ENCODE peak calls at places on chromosomes 5 and 9, in ten cellular contexts. One of them, this sample, is unnamed.

GRCh38 chr5:179553875-179554274 is 3.5 kb downstream of the RUFY1 start:
- DNase-seq in CD4-positive, alpha-beta T cell: no peak
- DNase-seq in WTC11: no peak
- DNase-seq in tibial nerve: no peak
- DNase-seq in lower leg skin: no peak
- DNase-seq in neural crest cell: no peak
- DNase-seq in Caco-2: no peak
- DNase-seq in ovary: no peak
- DNase-seq in fibroblast of lung: peak; percentile 44
- DNase-seq in GM12865: no peak
- DNase-seq in this sample: no peak

GRCh38 chr9:90905079-90905478 is 103.5 kb downstream of the SYK start:
- DNase-seq in CD4-positive, alpha-beta T cell: no peak
- DNase-seq in WTC11: no peak
- DNase-seq in tibial nerve: no peak
- DNase-seq in lower leg skin: peak; percentile 44
- DNase-seq in neural crest cell: no peak
- DNase-seq in Caco-2: no peak
- DNase-seq in ovary: no peak
- DNase-seq in fibroblast of lung: no peak
- DNase-seq in GM12865: no peak
- DNase-seq in this sample: no peak

GRCh38 chr9:86034863-86035734 is 64.3 kb downstream of the GOLM1 start:
- DNase-seq in CD4-positive, alpha-beta T cell: no peak
- DNase-seq in WTC11: peak; percentile 75
- DNase-seq in tibial nerve: no peak
- DNase-seq in lower leg skin: no peak
- DNase-seq in neural crest cell: peak; percentile 29
- DNase-seq in Caco-2: peak; percentile 54
- DNase-seq in ovary: no peak
- DNase-seq in fibroblast of lung: peak; percentile 57
- DNase-seq in GM12865: peak; percentile 68
- DNase-seq in this sample: peak; percentile 64

GRCh38 chr5:139882961-139883539 is 87.4 kb downstream of the PSD2 start:
- DNase-seq in CD4-positive, alpha-beta T cell: no peak
- DNase-seq in WTC11: no peak
- DNase-seq in tibial nerve: no peak
- DNase-seq in lower leg skin: no peak
- DNase-seq in neural crest cell: no peak
- DNase-seq in Caco-2: no peak
- DNase-seq in ovary: no peak
- DNase-seq in fibroblast of lung: no peak
- DNase-seq in GM12865: no peak
- DNase-seq in this sample: peak; percentile 21

GRCh38 chr9:131433302-131433854 is 39.5 kb downstream of the PRRC2B start:
- DNase-seq in CD4-positive, alpha-beta T cell: peak; percentile 17
- DNase-seq in WTC11: no peak
- DNase-seq in tibial nerve: no peak
- DNase-seq in lower leg skin: no peak
- DNase-seq in neural crest cell: no peak
- DNase-seq in Caco-2: no peak
- DNase-seq in ovary: no peak
- DNase-seq in fibroblast of lung: no peak
- DNase-seq in GM12865: no peak
- DNase-seq in this sample: no peak

GRCh38 chr9:20624201-20625002 is 2.1 kb upstream of the MLLT3 start:
- DNase-seq in CD4-positive, alpha-beta T cell: no peak
- DNase-seq in WTC11: peak; percentile 32
- DNase-seq in tibial nerve: peak; percentile 71
- DNase-seq in lower leg skin: peak; percentile 47
- DNase-seq in neural crest cell: peak; percentile 60
- DNase-seq in Caco-2: peak; percentile 40
- DNase-seq in ovary: peak; percentile 52
- DNase-seq in fibroblast of lung: peak; percentile 86
- DNase-seq in GM12865: peak; percentile 84
- DNase-seq in this sample: peak; percentile 47

GRCh38 chr5:151718653-151719052 is 31.9 kb upstream of the SPARC start:
- DNase-seq in CD4-positive, alpha-beta T cell: no peak
- DNase-seq in WTC11: no peak
- DNase-seq in tibial nerve: no peak
- DNase-seq in lower leg skin: no peak
- DNase-seq in neural crest cell: no peak
- DNase-seq in Caco-2: no peak
- DNase-seq in ovary: no peak
- DNase-seq in fibroblast of lung: peak; percentile 37
- DNase-seq in GM12865: no peak
- DNase-seq in this sample: no peak

GRCh38 chr9:26753971-26754370 is 138.6 kb downstream of the CAAP1 start:
- DNase-seq in CD4-positive, alpha-beta T cell: no peak
- DNase-seq in WTC11: no peak
- DNase-seq in tibial nerve: no peak
- DNase-seq in lower leg skin: no peak
- DNase-seq in neural crest cell: no peak
- DNase-seq in Caco-2: no peak
- DNase-seq in ovary: no peak
- DNase-seq in fibroblast of lung: no peak
- DNase-seq in GM12865: no peak
- DNase-seq in this sample: no peak

GRCh38 chr5:134432677-134433359 is 21.1 kb upstream of the CDKN2AIPNL start:
- DNase-seq in CD4-positive, alpha-beta T cell: no peak
- DNase-seq in WTC11: no peak
- DNase-seq in tibial nerve: no peak
- DNase-seq in lower leg skin: no peak
- DNase-seq in neural crest cell: no peak
- DNase-seq in Caco-2: no peak
- DNase-seq in ovary: no peak
- DNase-seq in fibroblast of lung: peak; percentile 25
- DNase-seq in GM12865: peak; percentile 64
- DNase-seq in this sample: no peak

GRCh38 chr5:160833806-160834205 is 18.2 kb downstream of the ATP10B start:
- DNase-seq in CD4-positive, alpha-beta T cell: no peak
- DNase-seq in WTC11: no peak
- DNase-seq in tibial nerve: no peak
- DNase-seq in lower leg skin: no peak
- DNase-seq in neural crest cell: no peak
- DNase-seq in Caco-2: no peak
- DNase-seq in ovary: no peak
- DNase-seq in fibroblast of lung: peak; percentile 1
- DNase-seq in GM12865: no peak
- DNase-seq in this sample: no peak

GRCh38 chr5:97044057-97044456 is 98.4 kb downstream of the LIX1 start:
- DNase-seq in CD4-positive, alpha-beta T cell: no peak
- DNase-seq in WTC11: peak; percentile 76
- DNase-seq in tibial nerve: no peak
- DNase-seq in lower leg skin: no peak
- DNase-seq in neural crest cell: no peak
- DNase-seq in Caco-2: peak; percentile 62
- DNase-seq in ovary: no peak
- DNase-seq in fibroblast of lung: peak; percentile 9
- DNase-seq in GM12865: peak; percentile 18
- DNase-seq in this sample: peak; percentile 14
- TF ChIP-seq CTCF in CD4-positive, alpha-beta T cell: no peak
- TF ChIP-seq CTCF in WTC11: peak; percentile 30
- TF ChIP-seq CTCF in tibial nerve: no peak
- TF ChIP-seq CTCF in lower leg skin: no peak
- TF ChIP-seq CTCF in neural crest cell: peak; percentile 34
- TF ChIP-seq CTCF in Caco-2: peak; percentile 38
- TF ChIP-seq CTCF in ovary: no peak
- TF ChIP-seq CTCF in fibroblast of lung: peak; percentile 43
- TF ChIP-seq CTCF in GM12865: peak; percentile 35
- TF ChIP-seq CTCF in this sample: peak; percentile 47

GRCh38 chr5:175688352-175689146 is 30.7 kb downstream of the HRH2 start:
- DNase-seq in CD4-positive, alpha-beta T cell: no peak
- DNase-seq in WTC11: no peak
- DNase-seq in tibial nerve: no peak
- DNase-seq in lower leg skin: no peak
- DNase-seq in neural crest cell: no peak
- DNase-seq in Caco-2: no peak
- DNase-seq in ovary: no peak
- DNase-seq in fibroblast of lung: no peak
- DNase-seq in GM12865: no peak
- DNase-seq in this sample: no peak
- TF ChIP-seq CTCF in CD4-positive, alpha-beta T cell: no peak
- TF ChIP-seq CTCF in WTC11: no peak
- TF ChIP-seq CTCF in tibial nerve: no peak
- TF ChIP-seq CTCF in lower leg skin: no peak
- TF ChIP-seq CTCF in neural crest cell: no peak
- TF ChIP-seq CTCF in Caco-2: no peak
- TF ChIP-seq CTCF in ovary: no peak
- TF ChIP-seq CTCF in fibroblast of lung: no peak
- TF ChIP-seq CTCF in GM12865: no peak
- TF ChIP-seq CTCF in this sample: no peak

GRCh38 chr9:127941062-127941925 is 3.6 kb upstream of the DPM2 start:
- DNase-seq in CD4-positive, alpha-beta T cell: no peak
- DNase-seq in WTC11: no peak
- DNase-seq in tibial nerve: no peak
- DNase-seq in lower leg skin: no peak
- DNase-seq in neural crest cell: no peak
- DNase-seq in Caco-2: no peak
- DNase-seq in ovary: peak; percentile 40
- DNase-seq in fibroblast of lung: no peak
- DNase-seq in GM12865: no peak
- DNase-seq in this sample: no peak

GRCh38 chr9:127942152-127943010 is 4.7 kb upstream of the DPM2 start:
- DNase-seq in CD4-positive, alpha-beta T cell: peak; percentile 58
- DNase-seq in WTC11: peak; percentile 78
- DNase-seq in tibial nerve: no peak
- DNase-seq in lower leg skin: no peak
- DNase-seq in neural crest cell: peak; percentile 65
- DNase-seq in Caco-2: peak; percentile 64
- DNase-seq in ovary: peak; percentile 81
- DNase-seq in fibroblast of lung: peak; percentile 75
- DNase-seq in GM12865: peak; percentile 77
- DNase-seq in this sample: peak; percentile 78

GRCh38 chr9:127944586-127945218 is 7.0 kb upstream of the DPM2 start:
- DNase-seq in CD4-positive, alpha-beta T cell: no peak
- DNase-seq in WTC11: no peak
- DNase-seq in tibial nerve: no peak
- DNase-seq in lower leg skin: no peak
- DNase-seq in neural crest cell: no peak
- DNase-seq in Caco-2: no peak
- DNase-seq in ovary: peak; percentile 48
- DNase-seq in fibroblast of lung: no peak
- DNase-seq in GM12865: no peak
- DNase-seq in this sample: no peak

GRCh38 chr9:127943746-127944145 is 6.1 kb upstream of the DPM2 start:
- DNase-seq in CD4-positive, alpha-beta T cell: peak; percentile 78
- DNase-seq in WTC11: peak; percentile 96
- DNase-seq in tibial nerve: peak; percentile 86
- DNase-seq in lower leg skin: peak; percentile 77
- DNase-seq in neural crest cell: peak; percentile 79
- DNase-seq in Caco-2: peak; percentile 82
- DNase-seq in ovary: peak; percentile 88
- DNase-seq in fibroblast of lung: peak; percentile 73
- DNase-seq in GM12865: peak; percentile 85
- DNase-seq in this sample: peak; percentile 96

DNA sequence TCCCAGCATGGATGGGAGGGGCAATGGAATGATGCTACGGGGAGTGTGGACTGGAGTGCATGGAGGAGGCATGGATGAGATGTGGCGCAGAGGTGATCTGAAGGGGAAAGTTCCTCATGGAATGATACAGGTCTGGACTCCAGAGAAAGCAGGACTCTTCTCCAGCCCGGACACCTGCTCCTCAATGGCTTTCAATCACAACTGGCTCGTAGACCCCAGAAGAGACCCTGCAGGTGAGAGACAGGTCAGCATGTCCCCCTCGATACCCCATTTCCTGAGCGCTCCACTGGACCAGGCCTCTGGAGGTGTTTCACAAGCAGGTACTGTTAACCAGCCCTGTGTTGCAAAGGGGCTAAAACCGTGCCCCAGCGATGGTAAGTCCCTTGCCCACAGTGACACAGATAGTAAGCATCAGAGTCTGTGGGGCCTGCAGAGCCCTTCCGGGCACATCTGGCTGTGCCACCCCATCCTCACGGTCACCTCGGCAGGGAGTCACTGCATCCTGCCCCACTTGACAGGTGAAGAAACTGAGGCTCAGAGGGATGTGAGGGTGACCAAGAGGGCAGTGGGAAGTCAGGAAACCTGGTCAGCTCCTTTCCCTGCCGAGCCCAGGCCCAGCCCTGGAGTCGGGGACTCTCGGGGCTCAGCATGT is 5.5 kb upstream of the DPM2 start:
- DNase-seq in CD4-positive, alpha-beta T cell: no peak
- DNase-seq in WTC11: no peak
- DNase-seq in tibial nerve: no peak
- DNase-seq in lower leg skin: no peak
- DNase-seq in neural crest cell: no peak
- DNase-seq in Caco-2: no peak
- DNase-seq in ovary: peak; percentile 41
- DNase-seq in fibroblast of lung: no peak
- DNase-seq in GM12865: no peak
- DNase-seq in this sample: no peak
- TF ChIP-seq CTCF in CD4-positive, alpha-beta T cell: no peak
- TF ChIP-seq CTCF in WTC11: no peak
- TF ChIP-seq CTCF in tibial nerve: no peak
- TF ChIP-seq CTCF in lower leg skin: no peak
- TF ChIP-seq CTCF in neural crest cell: no peak
- TF ChIP-seq CTCF in Caco-2: no peak
- TF ChIP-seq CTCF in ovary: no peak
- TF ChIP-seq CTCF in fibroblast of lung: no peak
- TF ChIP-seq CTCF in GM12865: no peak
- TF ChIP-seq CTCF in this sample: no peak

DNA sequence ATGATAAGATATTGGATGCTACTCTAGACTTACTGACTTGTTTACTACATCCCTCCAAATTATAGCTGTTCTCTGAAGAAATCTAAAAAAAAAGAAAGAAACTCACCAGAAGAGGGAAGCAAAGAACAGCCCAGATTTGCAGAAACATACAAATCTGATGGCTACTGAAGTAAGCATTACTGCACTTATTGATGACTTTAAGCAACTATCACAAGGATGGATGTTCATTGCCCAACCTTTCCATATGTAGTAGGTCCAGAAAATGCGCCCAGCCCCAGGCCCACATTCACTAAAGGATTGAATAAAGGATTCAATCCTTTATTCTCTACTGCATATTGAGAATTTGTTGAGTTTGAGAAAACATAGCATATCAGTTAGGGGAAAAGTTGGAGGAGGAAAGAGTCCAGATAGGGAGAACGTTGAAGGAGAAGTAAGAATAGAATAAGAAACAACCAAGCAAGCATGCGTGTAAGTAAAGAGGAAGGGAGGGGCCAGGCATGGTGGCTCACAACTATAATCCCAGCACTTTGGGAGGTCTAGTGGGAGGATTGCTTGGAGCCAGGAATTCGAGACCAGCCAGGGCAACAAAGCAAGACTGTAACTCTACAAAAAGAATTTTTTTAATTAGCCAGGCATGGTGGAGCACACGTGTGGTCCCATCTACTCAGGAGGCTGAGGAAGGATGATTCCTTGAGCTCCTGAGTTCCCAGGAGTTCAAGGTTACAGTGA is 33.8 kb upstream of the DTWD2 start:
- DNase-seq in CD4-positive, alpha-beta T cell: no peak
- DNase-seq in WTC11: no peak
- DNase-seq in tibial nerve: no peak
- DNase-seq in lower leg skin: no peak
- DNase-seq in neural crest cell: no peak
- DNase-seq in Caco-2: peak; percentile 34
- DNase-seq in ovary: no peak
- DNase-seq in fibroblast of lung: peak; percentile 71
- DNase-seq in GM12865: peak; percentile 63
- DNase-seq in this sample: no peak
- TF ChIP-seq CTCF in CD4-positive, alpha-beta T cell: peak; percentile 63
- TF ChIP-seq CTCF in WTC11: peak; percentile 30
- TF ChIP-seq CTCF in tibial nerve: peak; percentile 39
- TF ChIP-seq CTCF in lower leg skin: no peak
- TF ChIP-seq CTCF in neural crest cell: peak; percentile 55
- TF ChIP-seq CTCF in Caco-2: peak; percentile 54
- TF ChIP-seq CTCF in ovary: no peak
- TF ChIP-seq CTCF in fibroblast of lung: peak; percentile 48
- TF ChIP-seq CTCF in GM12865: peak; percentile 45
- TF ChIP-seq CTCF in this sample: peak; percentile 27

This sample was measured in WERI-Rb-1.